ENCODE peak calls at places on chromosome 1, in nine cellular contexts. One of them, this sample, is unnamed.

GRCh38 chr1:53506355-53507050 is 47.3 kb downstream of the DMRTB1 start:
- DNase-seq in A549: no peak
- DNase-seq in uterus: no peak
- DNase-seq in K562: no peak
- DNase-seq in HCT116: no peak
- DNase-seq in lower leg skin: no peak
- DNase-seq in sigmoid colon: no peak
- DNase-seq in endothelial cell of umbilical vein: no peak
- DNase-seq in ovary: no peak
- DNase-seq in this sample: no peak

GRCh38 chr1:10193340-10193739 is 17.0 kb upstream of the KIF1B start:
- DNase-seq in A549: no peak
- DNase-seq in uterus: no peak
- DNase-seq in K562: no peak
- DNase-seq in HCT116: no peak
- DNase-seq in lower leg skin: no peak
- DNase-seq in sigmoid colon: no peak
- DNase-seq in endothelial cell of umbilical vein: no peak
- DNase-seq in ovary: no peak
- DNase-seq in this sample: no peak

GRCh38 chr1:27634166-27634981 is 611 bp downstream of the FGR start:
- DNase-seq in A549: no peak
- DNase-seq in uterus: peak
- DNase-seq in K562: peak
- DNase-seq in HCT116: no peak
- DNase-seq in lower leg skin: no peak
- DNase-seq in sigmoid colon: no peak
- DNase-seq in endothelial cell of umbilical vein: peak
- DNase-seq in ovary: no peak
- DNase-seq in this sample: no peak

GRCh38 chr1:24535021-24535424 is 20.9 kb upstream of the NCMAP start:
- DNase-seq in A549: no peak
- DNase-seq in uterus: no peak
- DNase-seq in K562: no peak
- DNase-seq in HCT116: no peak
- DNase-seq in lower leg skin: no peak
- DNase-seq in sigmoid colon: no peak
- DNase-seq in endothelial cell of umbilical vein: no peak
- DNase-seq in ovary: no peak
- DNase-seq in this sample: no peak

GRCh38 chr1:20732588-20733360 is at the start of gene SH2D5:
- DNase-seq in A549: peak
- DNase-seq in uterus: peak
- DNase-seq in K562: peak
- DNase-seq in HCT116: peak
- DNase-seq in lower leg skin: peak
- DNase-seq in sigmoid colon: peak
- DNase-seq in endothelial cell of umbilical vein: peak
- DNase-seq in ovary: peak
- DNase-seq in this sample: peak

GRCh38 chr1:47623174-47623940 is 185.5 kb downstream of the FOXD2 start:
- DNase-seq in A549: no peak
- DNase-seq in uterus: no peak
- DNase-seq in K562: no peak
- DNase-seq in HCT116: no peak
- DNase-seq in lower leg skin: peak
- DNase-seq in sigmoid colon: no peak
- DNase-seq in endothelial cell of umbilical vein: no peak
- DNase-seq in ovary: no peak
- DNase-seq in this sample: no peak

GRCh38 chr1:25804244-25804963 is 4.4 kb downstream of the SELENON start:
- DNase-seq in A549: no peak
- DNase-seq in uterus: no peak
- DNase-seq in K562: no peak
- DNase-seq in HCT116: no peak
- DNase-seq in lower leg skin: no peak
- DNase-seq in sigmoid colon: no peak
- DNase-seq in endothelial cell of umbilical vein: peak
- DNase-seq in ovary: no peak
- DNase-seq in this sample: peak

GRCh38 chr1:186142159-186142558 is 232.9 kb downstream of the TPR start:
- DNase-seq in A549: no peak
- DNase-seq in uterus: no peak
- DNase-seq in K562: no peak
- DNase-seq in HCT116: no peak
- DNase-seq in lower leg skin: no peak
- DNase-seq in sigmoid colon: no peak
- DNase-seq in endothelial cell of umbilical vein: no peak
- DNase-seq in ovary: no peak
- DNase-seq in this sample: no peak

GRCh38 chr1:197725975-197726374 is 49.3 kb downstream of the DENND1B start:
- DNase-seq in A549: no peak
- DNase-seq in uterus: no peak
- DNase-seq in K562: no peak
- DNase-seq in HCT116: no peak
- DNase-seq in lower leg skin: no peak
- DNase-seq in sigmoid colon: no peak
- DNase-seq in endothelial cell of umbilical vein: no peak
- DNase-seq in ovary: no peak
- DNase-seq in this sample: no peak

GRCh38 chr1:243850368-243851128 is 505 bp upstream of the AKT3 start:
- DNase-seq in A549: peak
- DNase-seq in uterus: peak
- DNase-seq in K562: peak
- DNase-seq in HCT116: no peak
- DNase-seq in lower leg skin: peak
- DNase-seq in sigmoid colon: peak
- DNase-seq in endothelial cell of umbilical vein: peak
- DNase-seq in ovary: peak
- DNase-seq in this sample: peak

GRCh38 chr1:225987491-225988316 is 11.4 kb downstream of the SDE2 start:
- DNase-seq in A549: peak
- DNase-seq in uterus: no peak
- DNase-seq in K562: no peak
- DNase-seq in HCT116: peak
- DNase-seq in lower leg skin: no peak
- DNase-seq in sigmoid colon: no peak
- DNase-seq in endothelial cell of umbilical vein: peak
- DNase-seq in ovary: no peak
- DNase-seq in this sample: no peak
- TF ChIP-seq POLR2A in A549: no peak
- TF ChIP-seq POLR2A in uterus: no peak
- TF ChIP-seq POLR2A in K562: no peak
- TF ChIP-seq POLR2A in HCT116: no peak
- TF ChIP-seq POLR2A in lower leg skin: no peak
- TF ChIP-seq POLR2A in sigmoid colon: no peak
- TF ChIP-seq POLR2A in endothelial cell of umbilical vein: no peak
- TF ChIP-seq POLR2A in ovary: no peak
- TF ChIP-seq POLR2A in this sample: no peak

GRCh38 chr1:234478152-234478480 is 863 bp downstream of the TARBP1 start:
- DNase-seq in A549: peak
- DNase-seq in uterus: no peak
- DNase-seq in K562: peak
- DNase-seq in HCT116: no peak
- DNase-seq in lower leg skin: no peak
- DNase-seq in sigmoid colon: no peak
- DNase-seq in endothelial cell of umbilical vein: no peak
- DNase-seq in ovary: no peak
- DNase-seq in this sample: peak
- TF ChIP-seq POLR2A in A549: peak
- TF ChIP-seq POLR2A in uterus: peak
- TF ChIP-seq POLR2A in K562: no peak
- TF ChIP-seq POLR2A in HCT116: peak
- TF ChIP-seq POLR2A in lower leg skin: no peak
- TF ChIP-seq POLR2A in sigmoid colon: no peak
- TF ChIP-seq POLR2A in endothelial cell of umbilical vein: peak
- TF ChIP-seq POLR2A in ovary: no peak
- TF ChIP-seq POLR2A in this sample: peak

DNA sequence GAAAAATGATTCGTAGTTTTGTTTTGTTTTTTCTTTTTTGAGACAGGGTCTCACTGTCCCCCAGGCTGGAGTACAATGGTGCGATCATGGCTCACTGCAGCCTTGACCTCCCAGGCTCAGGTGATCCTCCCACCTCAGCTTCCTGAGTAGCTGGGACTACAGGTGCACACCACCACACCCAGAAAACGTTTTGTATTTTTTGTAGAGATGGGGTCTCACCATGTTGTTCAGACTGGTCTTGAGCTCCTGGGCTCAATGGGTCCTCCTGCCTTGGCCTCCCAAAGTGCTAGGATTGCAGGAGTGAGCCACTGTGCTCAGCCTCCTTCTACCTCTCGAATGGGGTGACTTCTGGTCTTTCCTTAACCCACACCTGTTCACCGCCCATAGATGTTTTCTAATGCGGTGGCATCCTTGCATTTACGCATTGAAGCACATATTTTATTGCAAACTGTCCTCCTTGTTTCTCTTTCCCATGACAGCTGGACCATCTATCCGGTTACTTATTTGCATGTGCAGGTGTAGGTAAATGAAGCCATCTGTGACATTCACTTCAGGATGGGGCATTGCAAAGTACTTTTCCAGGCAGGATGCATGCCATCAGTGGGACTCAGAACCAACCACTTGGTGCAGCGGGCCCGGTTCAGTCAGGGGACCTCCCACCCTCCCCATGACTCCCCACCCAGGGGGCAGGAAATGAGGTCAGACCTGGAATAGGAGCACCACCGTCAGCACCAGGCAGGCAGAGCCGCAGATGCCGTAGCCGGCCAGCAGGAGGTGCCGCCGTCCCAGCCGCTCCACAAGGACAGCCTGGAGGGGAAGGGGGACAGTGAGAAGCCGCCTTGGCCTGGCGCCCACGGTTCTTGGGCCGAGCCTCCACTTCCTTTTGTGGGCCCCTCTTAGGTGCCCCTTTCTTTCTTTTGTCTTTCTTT is 16.5 kb downstream of the SLC2A7 start:
- DNase-seq in A549: peak
- DNase-seq in uterus: no peak
- DNase-seq in K562: peak
- DNase-seq in HCT116: no peak
- DNase-seq in lower leg skin: no peak
- DNase-seq in sigmoid colon: no peak
- DNase-seq in endothelial cell of umbilical vein: peak
- DNase-seq in ovary: peak
- DNase-seq in this sample: peak
- TF ChIP-seq POLR2A in A549: no peak
- TF ChIP-seq POLR2A in uterus: no peak
- TF ChIP-seq POLR2A in K562: peak
- TF ChIP-seq POLR2A in HCT116: peak
- TF ChIP-seq POLR2A in lower leg skin: no peak
- TF ChIP-seq POLR2A in sigmoid colon: no peak
- TF ChIP-seq POLR2A in endothelial cell of umbilical vein: no peak
- TF ChIP-seq POLR2A in ovary: no peak
- TF ChIP-seq POLR2A in this sample: no peak

DNA sequence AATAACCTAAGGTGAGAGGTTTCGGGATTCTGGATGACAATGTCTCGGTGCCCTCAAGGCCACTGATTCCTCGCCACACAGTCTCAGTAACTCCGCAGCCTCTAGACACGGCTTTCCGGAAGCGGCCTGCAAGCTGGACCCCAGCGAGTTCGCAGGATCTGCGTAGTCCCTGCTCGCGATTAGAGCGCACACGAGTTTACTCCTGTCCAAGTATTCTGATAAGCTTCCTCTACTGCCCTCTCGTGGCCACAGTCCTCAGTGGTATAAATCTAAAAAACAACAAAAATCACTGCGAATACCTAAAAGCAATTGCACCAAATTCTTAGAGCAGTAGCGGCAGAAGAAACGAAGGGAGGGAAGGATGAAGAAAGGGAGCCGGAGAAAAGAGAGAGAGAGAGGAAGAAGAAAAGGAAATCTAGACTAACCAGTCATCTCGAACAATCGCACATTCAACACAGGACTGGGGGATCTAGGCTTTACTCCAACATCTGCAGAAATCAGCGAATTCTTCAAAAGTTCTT is 1.1 kb upstream of the PLXNA2 start:
- DNase-seq in A549: peak
- DNase-seq in uterus: peak
- DNase-seq in K562: peak
- DNase-seq in HCT116: peak
- DNase-seq in lower leg skin: peak
- DNase-seq in sigmoid colon: peak
- DNase-seq in endothelial cell of umbilical vein: peak
- DNase-seq in ovary: peak
- DNase-seq in this sample: peak
- TF ChIP-seq POLR2A in A549: no peak
- TF ChIP-seq POLR2A in uterus: peak
- TF ChIP-seq POLR2A in K562: no peak
- TF ChIP-seq POLR2A in HCT116: no peak
- TF ChIP-seq POLR2A in lower leg skin: no peak
- TF ChIP-seq POLR2A in sigmoid colon: no peak
- TF ChIP-seq POLR2A in endothelial cell of umbilical vein: no peak
- TF ChIP-seq POLR2A in ovary: peak
- TF ChIP-seq POLR2A in this sample: no peak

This sample was measured in H54.